ENCODE peak calls at places on chromosomes 6 and 20, in five cellular contexts. One of them, this sample, is unnamed.

GRCh38 chr6:42199106-42199981 is 4.6 kb upstream of the GUCA1B start:
- DNase-seq in small intestine: no peak
- DNase-seq in ascending aorta: no peak
- DNase-seq in CD8-positive, alpha-beta T cell: no peak
- DNase-seq in H1: no peak
- DNase-seq in this sample: peak

GRCh38 chr20:7361321-7361720 is 578.9 kb downstream of the HAO1 start:
- DNase-seq in small intestine: no peak
- DNase-seq in H1: no peak
- DNase-seq in CD8-positive, alpha-beta T cell: no peak
- DNase-seq in ascending aorta: no peak
- DNase-seq in this sample: no peak

GRCh38 chr20:1830240-1830639 is 65.0 kb upstream of the SIRPA start:
- DNase-seq in ascending aorta: peak
- DNase-seq in CD8-positive, alpha-beta T cell: no peak
- DNase-seq in H1: no peak
- DNase-seq in small intestine: no peak
- DNase-seq in this sample: no peak

GRCh38 chr20:428658-429200 is 20.6 kb downstream of the RBCK1 start:
- DNase-seq in ascending aorta: peak
- DNase-seq in small intestine: no peak
- DNase-seq in CD8-positive, alpha-beta T cell: no peak
- DNase-seq in H1: no peak
- DNase-seq in this sample: no peak

GRCh38 chr20:62420846-62421715 is 6.3 kb downstream of the RBBP8NL start:
- DNase-seq in ascending aorta: no peak
- DNase-seq in small intestine: no peak
- DNase-seq in CD8-positive, alpha-beta T cell: no peak
- DNase-seq in H1: no peak
- DNase-seq in this sample: no peak

GRCh38 chr6:136657629-136658028 is 107.4 kb upstream of the MAP7 start:
- DNase-seq in small intestine: peak
- DNase-seq in ascending aorta: no peak
- DNase-seq in H1: no peak
- DNase-seq in CD8-positive, alpha-beta T cell: no peak
- DNase-seq in this sample: no peak

GRCh38 chr6:160391419-160392116 is 43.4 kb downstream of the SLC22A3 start:
- DNase-seq in ascending aorta: no peak
- DNase-seq in small intestine: peak
- DNase-seq in CD8-positive, alpha-beta T cell: no peak
- DNase-seq in H1: no peak
- DNase-seq in this sample: no peak

GRCh38 chr6:26199773-26200728 is 112.8 kb downstream of the HFE start:
- DNase-seq in ascending aorta: no peak
- DNase-seq in CD8-positive, alpha-beta T cell: no peak
- DNase-seq in H1: no peak
- DNase-seq in small intestine: no peak
- DNase-seq in this sample: no peak

GRCh38 chr20:43840382-43841070 is 74.1 kb upstream of the TOX2 start:
- DNase-seq in H1: peak
- DNase-seq in small intestine: no peak
- DNase-seq in CD8-positive, alpha-beta T cell: peak
- DNase-seq in ascending aorta: no peak
- DNase-seq in this sample: peak

GRCh38 chr20:3731944-3732326 is 550 bp upstream of the HSPA12B start:
- DNase-seq in H1: no peak
- DNase-seq in small intestine: no peak
- DNase-seq in CD8-positive, alpha-beta T cell: no peak
- DNase-seq in ascending aorta: no peak
- DNase-seq in this sample: no peak

GRCh38 chr20:57071283-57071701 is 195.1 kb downstream of the BMP7 start:
- DNase-seq in CD8-positive, alpha-beta T cell: no peak
- DNase-seq in H1: no peak
- DNase-seq in small intestine: no peak
- DNase-seq in ascending aorta: no peak
- DNase-seq in this sample: no peak

GRCh38 chr6:40346241-40346640 is 240.9 kb downstream of the LRFN2 start:
- DNase-seq in ascending aorta: peak
- DNase-seq in small intestine: no peak
- DNase-seq in H1: no peak
- DNase-seq in CD8-positive, alpha-beta T cell: no peak
- DNase-seq in this sample: no peak

GRCh38 chr6:20630617-20631448 is 96.6 kb downstream of the CDKAL1 start:
- DNase-seq in H1: no peak
- DNase-seq in small intestine: peak
- DNase-seq in ascending aorta: no peak
- DNase-seq in CD8-positive, alpha-beta T cell: no peak
- DNase-seq in this sample: peak

GRCh38 chr6:106639812-106640211 is 10.4 kb downstream of the QRSL1 start:
- DNase-seq in small intestine: no peak
- DNase-seq in ascending aorta: no peak
- DNase-seq in CD8-positive, alpha-beta T cell: no peak
- DNase-seq in H1: no peak
- DNase-seq in this sample: peak

GRCh38 chr6:2158596-2159271 is 86.7 kb downstream of the GMDS start:
- DNase-seq in small intestine: no peak
- DNase-seq in CD8-positive, alpha-beta T cell: no peak
- DNase-seq in H1: peak
- DNase-seq in ascending aorta: no peak
- DNase-seq in this sample: peak

GRCh38 chr6:120826253-120826652 is 508.0 kb downstream of the TBC1D32 start:
- DNase-seq in small intestine: peak
- DNase-seq in ascending aorta: no peak
- DNase-seq in CD8-positive, alpha-beta T cell: no peak
- DNase-seq in H1: no peak
- DNase-seq in this sample: peak

GRCh38 chr6:90677440-90677839 is 90.6 kb upstream of the MAP3K7 start:
- DNase-seq in small intestine: no peak
- DNase-seq in H1: no peak
- DNase-seq in ascending aorta: no peak
- DNase-seq in CD8-positive, alpha-beta T cell: no peak
- DNase-seq in this sample: no peak

GRCh38 chr6:12343440-12344162 is 53.4 kb downstream of the EDN1 start:
- DNase-seq in H1: no peak
- DNase-seq in ascending aorta: no peak
- DNase-seq in small intestine: peak
- DNase-seq in CD8-positive, alpha-beta T cell: no peak
- DNase-seq in this sample: no peak

GRCh38 chr20:25865715-25866656 is 169.3 kb upstream of the ZNF337 start:
- DNase-seq in small intestine: peak
- DNase-seq in H1: no peak
- DNase-seq in CD8-positive, alpha-beta T cell: peak
- DNase-seq in ascending aorta: peak
- DNase-seq in this sample: peak
- H3K4me3 ChIP-seq in small intestine: no peak
- H3K4me3 ChIP-seq in H1: peak
- H3K4me3 ChIP-seq in CD8-positive, alpha-beta T cell: no peak
- H3K4me3 ChIP-seq in ascending aorta: peak
- H3K4me3 ChIP-seq in this sample: no peak

GRCh38 chr6:56814308-56814707 is 140.6 kb upstream of the BEND6 start:
- DNase-seq in CD8-positive, alpha-beta T cell: no peak
- DNase-seq in ascending aorta: no peak
- DNase-seq in H1: no peak
- DNase-seq in small intestine: no peak
- DNase-seq in this sample: peak

GRCh38 chr6:56819604-56820003 is 135.3 kb upstream of the BEND6 start:
- DNase-seq in small intestine: no peak
- DNase-seq in CD8-positive, alpha-beta T cell: no peak
- DNase-seq in ascending aorta: no peak
- DNase-seq in H1: no peak
- DNase-seq in this sample: no peak

GRCh38 chr6:56815436-56815835 is 139.5 kb upstream of the BEND6 start:
- DNase-seq in CD8-positive, alpha-beta T cell: no peak
- DNase-seq in H1: no peak
- DNase-seq in ascending aorta: no peak
- DNase-seq in small intestine: no peak
- DNase-seq in this sample: no peak

GRCh38 chr6:56814802-56815201 is 140.1 kb upstream of the BEND6 start:
- DNase-seq in CD8-positive, alpha-beta T cell: no peak
- DNase-seq in small intestine: no peak
- DNase-seq in H1: no peak
- DNase-seq in ascending aorta: no peak
- DNase-seq in this sample: no peak

GRCh38 chr6:56816393-56816792 is 138.5 kb upstream of the BEND6 start:
- DNase-seq in small intestine: no peak
- DNase-seq in H1: no peak
- DNase-seq in ascending aorta: no peak
- DNase-seq in CD8-positive, alpha-beta T cell: no peak
- DNase-seq in this sample: no peak
- H3K4me3 ChIP-seq in small intestine: no peak
- H3K4me3 ChIP-seq in H1: no peak
- H3K4me3 ChIP-seq in ascending aorta: no peak
- H3K4me3 ChIP-seq in CD8-positive, alpha-beta T cell: no peak
- H3K4me3 ChIP-seq in this sample: no peak

DNA sequence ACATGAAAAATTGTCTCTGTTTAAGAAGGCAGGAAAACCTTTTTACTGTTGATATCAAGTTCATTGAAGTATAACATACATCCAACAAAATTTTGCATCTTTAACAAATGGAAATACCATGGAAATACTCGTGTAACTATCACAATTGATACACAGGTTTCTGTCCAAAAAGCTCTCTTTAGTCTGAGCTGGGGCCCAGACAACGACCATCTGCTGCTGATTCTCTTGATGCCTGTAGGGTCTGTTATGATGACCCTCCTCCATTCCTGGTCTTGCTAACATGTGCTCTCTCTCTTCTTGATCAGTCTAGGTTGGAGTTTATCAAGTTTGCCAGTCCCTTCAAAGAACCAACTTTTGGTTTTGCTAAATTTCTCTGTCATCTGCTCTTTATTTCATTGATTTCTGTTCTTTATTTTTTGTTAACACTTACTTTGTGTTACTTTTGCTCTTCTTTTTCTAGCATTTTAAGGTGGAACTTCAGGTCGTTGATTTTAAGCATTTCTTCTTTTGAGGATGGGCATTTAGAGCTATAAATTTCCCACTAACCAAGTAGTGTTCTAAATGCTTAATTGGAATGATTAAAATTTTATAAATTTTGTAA is 116.8 kb downstream of the PSMB1 start:
- DNase-seq in CD8-positive, alpha-beta T cell: no peak
- DNase-seq in ascending aorta: no peak
- DNase-seq in small intestine: no peak
- DNase-seq in H1: no peak
- DNase-seq in this sample: no peak
- H3K4me3 ChIP-seq in CD8-positive, alpha-beta T cell: no peak
- H3K4me3 ChIP-seq in ascending aorta: no peak
- H3K4me3 ChIP-seq in small intestine: no peak
- H3K4me3 ChIP-seq in H1: no peak
- H3K4me3 ChIP-seq in this sample: no peak

DNA sequence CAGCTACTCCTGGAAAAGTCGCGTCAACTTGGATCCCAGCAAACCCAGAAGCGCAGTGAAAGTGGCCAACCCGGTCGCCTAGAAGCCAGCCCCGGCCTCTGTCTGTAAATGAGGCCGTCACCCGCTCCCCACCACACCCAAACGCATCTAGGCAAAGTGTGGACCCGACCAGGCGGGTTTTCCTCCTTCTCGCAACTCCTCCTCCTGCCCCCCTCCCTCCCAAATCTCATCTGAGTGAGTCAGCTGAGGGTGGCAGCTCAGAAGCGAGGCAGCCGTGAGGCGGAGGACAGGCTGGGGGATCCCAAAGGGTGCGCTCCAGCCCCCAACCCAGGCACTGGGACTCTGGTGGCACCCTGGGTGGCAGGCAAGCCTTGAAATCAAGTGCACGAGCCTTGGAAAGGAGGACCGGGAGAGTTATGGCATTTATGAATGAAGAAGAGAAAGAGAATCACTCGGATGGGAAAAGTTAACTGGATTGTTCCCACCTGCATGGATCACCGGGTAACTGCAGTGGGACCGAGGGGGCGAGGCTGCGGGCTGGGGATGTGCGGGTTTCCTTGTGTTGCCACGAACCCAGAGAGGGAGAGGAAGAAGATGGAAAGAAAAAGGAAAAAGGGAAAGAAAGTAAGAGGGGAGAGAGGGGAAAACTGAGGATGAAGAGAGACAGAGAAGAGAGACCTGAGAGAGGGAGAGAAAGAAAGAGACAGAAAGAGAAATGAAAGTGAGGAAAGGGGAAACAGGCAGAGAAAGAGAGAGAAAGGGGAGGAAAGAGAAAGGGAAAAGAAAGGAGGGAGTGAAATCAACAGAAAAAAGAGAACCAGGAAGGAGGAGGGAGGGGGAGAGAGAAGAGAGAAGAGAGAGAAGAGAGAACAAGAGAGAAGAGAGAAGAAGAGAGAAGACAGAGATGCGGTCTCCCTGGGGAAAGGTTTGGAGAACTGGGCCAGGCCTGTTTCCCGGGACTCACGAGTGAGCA is at the start of gene APCDD1L:
- DNase-seq in CD8-positive, alpha-beta T cell: no peak
- DNase-seq in H1: peak
- DNase-seq in small intestine: no peak
- DNase-seq in ascending aorta: peak
- DNase-seq in this sample: no peak
- H3K4me3 ChIP-seq in CD8-positive, alpha-beta T cell: no peak
- H3K4me3 ChIP-seq in H1: peak
- H3K4me3 ChIP-seq in small intestine: no peak
- H3K4me3 ChIP-seq in ascending aorta: peak
- H3K4me3 ChIP-seq in this sample: no peak